ENCODE peak calls at places on chromosomes 6 and 20, in six cellular contexts. P, A, K, I, Y and G are unnamed samples.

GRCh38 chr20:55194947-55195346 is 719.6 kb downstream of the DOK5 start:
- DNase-seq in P (no peak), A (no peak), K (no peak), I (no peak), Y (no peak), G (no peak)

GRCh38 chr6:70669133-70669532 is 1.4 kb downstream of the SMAP1 start:
- DNase-seq in P (no peak), A (no peak), K (no peak), I (peak; percentile 13), Y (no peak), G (no peak)

GRCh38 chr20:25054995-25055629 is 2.8 kb downstream of the ACSS1 start:
- DNase-seq in P (peak; percentile 24), A (no peak), K (no peak), I (peak; percentile 80), Y (no peak), G (no peak)

GRCh38 chr6:30272032-30272431 is 54.7 kb upstream of the TRIM39 start:
- DNase-seq in P (no peak), A (no peak), K (no peak), I (peak; percentile 44), Y (no peak), G (no peak)

GRCh38 chr6:14673201-14673600 is 555.6 kb downstream of the CD83 start:
- DNase-seq in P (no peak), A (no peak), K (no peak), I (no peak), Y (no peak), G (no peak)

GRCh38 chr6:44696099-44696498 is 308.6 kb downstream of the CDC5L start:
- DNase-seq in P (no peak), A (no peak), K (no peak), I (no peak), Y (no peak), G (no peak)

GRCh38 chr6:35016417-35017221 is 124.5 kb downstream of the TCP11 start:
- DNase-seq in P (peak; percentile 31), A (peak; percentile 91), K (no peak), I (no peak), Y (no peak), G (no peak)

GRCh38 chr20:9359561-9360308 is 154.7 kb upstream of the LAMP5 start:
- DNase-seq in P (peak; percentile 38), A (no peak), K (peak; percentile 3), I (peak; percentile 67), Y (no peak), G (no peak)

GRCh38 chr20:51354191-51354768 is 188.2 kb downstream of the NFATC2 start:
- DNase-seq in P (no peak), A (no peak), K (no peak), I (no peak), Y (peak; percentile 47), G (no peak)

GRCh38 chr6:40356242-40356910 is 230.8 kb downstream of the LRFN2 start:
- DNase-seq in P (no peak), A (peak; percentile 88), K (no peak), I (no peak), Y (no peak), G (no peak)

GRCh38 chr20:58233881-58234528 is 5.6 kb upstream of the ANKRD60 start:
- DNase-seq in P (no peak), A (peak; percentile 64), K (no peak), I (peak; percentile 34), Y (no peak), G (no peak)

GRCh38 chr6:118902731-118903130 is 8.8 kb downstream of the ASF1A start:
- DNase-seq in P (no peak), A (no peak), K (no peak), I (no peak), Y (no peak), G (no peak)

GRCh38 chr6:153032255-153032882 is 29.9 kb upstream of the MTRF1L start:
- DNase-seq in P (no peak), A (no peak), K (no peak), I (peak; percentile 22), Y (no peak), G (no peak)

GRCh38 chr6:20572940-20573339 is 38.7 kb downstream of the CDKAL1 start:
- DNase-seq in P (no peak), A (no peak), K (no peak), I (peak; percentile 51), Y (no peak), G (no peak)

GRCh38 chr20:23161968-23162696 is 76.0 kb upstream of the CD93 start:
- DNase-seq in P (peak; percentile 94), A (peak; percentile 93), K (peak; percentile 68), I (peak; percentile 73), Y (peak; percentile 90), G (peak; percentile 95)

GRCh38 chr6:124661231-124661630 is 301.0 kb upstream of the RNF217 start:
- DNase-seq in P (no peak), A (no peak), K (no peak), I (no peak), Y (no peak), G (no peak)

GRCh38 chr6:148450866-148451265 is 108.2 kb downstream of the SASH1 start:
- DNase-seq in P (no peak), A (no peak), K (no peak), I (no peak), Y (no peak), G (no peak)

GRCh38 chr6:5746392-5747140 is 260.2 kb downstream of the NRN1 start:
- DNase-seq in P (no peak), A (no peak), K (no peak), I (no peak), Y (no peak), G (no peak)

GRCh38 chr6:99943846-99944245 is 50.2 kb downstream of the MCHR2 start:
- DNase-seq in P (no peak), A (no peak), K (no peak), I (no peak), Y (no peak), G (no peak)

GRCh38 chr20:47468290-47469050 is 33.2 kb upstream of the NCOA3 start:
- DNase-seq in P (peak; percentile 67), A (no peak), K (no peak), I (no peak), Y (no peak), G (no peak)

GRCh38 chr6:132199343-132199742 is 201.9 kb downstream of the MOXD1 start:
- DNase-seq in P (no peak), A (no peak), K (no peak), I (no peak), Y (no peak), G (no peak)

DNA sequence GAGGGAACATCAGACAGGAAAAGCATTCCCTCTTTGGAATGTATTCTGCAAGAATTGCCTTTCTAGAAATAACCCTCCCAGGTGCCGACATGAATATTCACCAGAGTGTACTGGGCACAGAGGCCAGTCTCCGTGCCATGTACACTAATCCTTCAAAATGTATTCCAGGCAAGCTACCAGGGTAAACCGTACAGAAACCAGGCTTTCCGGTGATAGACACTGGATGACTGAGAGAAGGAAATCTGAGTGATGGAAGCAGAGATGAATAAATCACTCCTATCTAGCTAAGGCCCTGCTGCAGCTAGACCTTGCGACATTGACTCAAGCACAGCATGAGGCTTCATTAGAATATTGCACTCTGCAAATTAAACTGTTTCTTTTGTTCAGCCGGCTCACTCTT is 370.0 kb downstream of the BTBD9 start:
- DNase-seq in P (no peak), A (no peak), K (no peak), I (no peak), Y (no peak), G (no peak)
- TF ChIP-seq CTCF in P (no peak), A (no peak), K (no peak), I (no peak), Y (no peak), G (no peak)

GRCh38 chr6:82436740-82437139 is 73.1 kb downstream of the TPBG start:
- DNase-seq in P (no peak), A (no peak), K (no peak), I (no peak), Y (no peak), G (no peak)

GRCh38 chr6:82442320-82442719 is 78.7 kb downstream of the TPBG start:
- DNase-seq in P (no peak), A (no peak), K (no peak), I (no peak), Y (no peak), G (no peak)

DNA sequence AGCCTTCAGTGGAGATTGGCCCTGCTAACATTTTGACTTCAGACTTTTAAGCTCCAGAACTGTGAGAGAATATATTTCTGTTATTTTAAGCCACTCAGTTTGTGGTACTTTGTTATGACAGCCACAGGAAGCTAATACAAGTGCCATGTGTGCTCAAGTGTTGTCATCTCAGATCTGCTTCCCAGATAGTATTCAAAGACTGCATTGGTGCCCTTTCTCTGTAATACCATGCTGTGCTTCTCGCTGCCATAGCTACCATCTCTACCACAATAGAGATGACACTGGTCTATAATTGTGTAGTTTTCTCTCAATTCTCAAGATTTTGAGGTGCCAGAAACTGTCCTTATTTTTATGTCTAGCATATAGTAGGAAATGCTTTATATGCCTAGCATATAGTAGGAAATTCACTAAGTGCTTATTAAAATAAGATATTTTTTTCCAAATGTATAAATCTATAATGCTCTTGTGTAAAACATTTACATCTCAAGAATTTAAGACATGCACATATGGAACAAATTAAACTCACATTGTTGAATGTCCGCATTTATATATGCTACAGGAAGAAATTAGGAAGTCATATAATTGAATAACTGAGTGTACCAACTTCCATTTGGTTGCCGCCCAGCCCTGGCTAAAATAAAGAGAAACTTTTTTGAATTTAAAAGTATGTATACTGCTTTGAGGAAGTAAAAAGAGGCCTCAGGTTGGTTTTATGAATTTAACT is 77.6 kb downstream of the TPBG start:
- DNase-seq in P (no peak), A (no peak), K (no peak), I (no peak), Y (no peak), G (no peak)
- TF ChIP-seq POLR2AphosphoS5 in P (no peak), A (no peak), K (no peak), I (no peak), Y (no peak), G (no peak)

DNA sequence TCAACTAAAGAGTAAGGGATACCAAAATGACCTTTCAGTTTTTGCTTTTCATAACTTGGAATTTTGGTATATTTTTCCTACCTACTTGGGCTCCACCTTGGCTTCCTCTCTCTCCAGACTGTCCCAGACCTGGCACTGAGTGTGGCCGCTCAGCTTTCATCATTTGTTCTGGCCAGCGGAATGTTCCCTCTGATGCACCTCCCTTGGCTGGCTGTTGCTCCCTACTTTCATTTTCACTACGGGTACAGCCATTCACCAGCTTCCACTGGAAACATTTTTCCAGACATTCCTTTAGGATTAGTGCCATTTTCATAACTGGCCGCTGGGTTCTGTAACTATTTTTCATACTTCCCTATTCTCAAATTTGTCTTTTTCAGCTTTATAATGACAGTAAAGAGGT is 487.4 kb downstream of the TENT5A start:
- DNase-seq in P (no peak), A (no peak), K (no peak), I (peak; percentile 7), Y (no peak), G (no peak)
- TF ChIP-seq CTCF in P (no peak), A (no peak), K (no peak), I (no peak), Y (no peak), G (no peak)

GRCh38 chr6:137240168-137240567 is 21.0 kb upstream of the IFNGR1 start:
- DNase-seq in P (no peak), A (peak; percentile 91), K (no peak), I (peak; percentile 35), Y (peak; percentile 79), G (peak; percentile 93)

GRCh38 chr6:137246164-137246563 is 27.0 kb upstream of the IFNGR1 start:
- DNase-seq in P (no peak), A (no peak), K (no peak), I (no peak), Y (no peak), G (no peak)

GRCh38 chr6:137236581-137237355 is 17.6 kb upstream of the IFNGR1 start:
- DNase-seq in P (no peak), A (no peak), K (no peak), I (no peak), Y (no peak), G (no peak)

GRCh38 chr6:137237413-137238170 is 18.4 kb upstream of the IFNGR1 start:
- DNase-seq in P (no peak), A (peak; percentile 53), K (no peak), I (peak; percentile 39), Y (no peak), G (no peak)

GRCh38 chr6:137241481-137242011 is 22.4 kb upstream of the IFNGR1 start:
- DNase-seq in P (no peak), A (peak; percentile 12), K (no peak), I (peak; percentile 100), Y (no peak), G (no peak)
- TF ChIP-seq POLR2AphosphoS5 in P (no peak), A (no peak), K (no peak), I (no peak), Y (no peak), G (no peak)